ENCODE peak calls at places on chromosomes 4 and X, in four cellular contexts. M is HEK293T, H is GM12878, Q is K562. N is an unnamed sample.

GRCh38 chrX:132071260-132071659 is 48.2 kb downstream of the STK26 start:
- DNase-seq in H (no peak), Q (peak; percentile 14), M (peak; percentile 30), N (peak; percentile 1)

GRCh38 chr4:183831026-183831446 is 74.1 kb upstream of the STOX2 start:
- DNase-seq in M (no peak), H (no peak), Q (no peak), N (no peak)

GRCh38 chr4:125693233-125693632 is 378.5 kb downstream of the FAT4 start:
- DNase-seq in H (no peak), M (no peak), Q (no peak), N (no peak)

GRCh38 chr4:121177238-121178137 is 13.4 kb upstream of the TNIP3 start:
- DNase-seq in Q (no peak), H (no peak), M (no peak), N (no peak)

GRCh38 chr4:37749398-37749988 is 63.3 kb upstream of the RELL1 start:
- DNase-seq in H (no peak), M (no peak), Q (no peak), N (no peak)

GRCh38 chrX:9855536-9856320 is 69.5 kb downstream of the SHROOM2 start:
- DNase-seq in H (no peak), Q (no peak), M (no peak), N (no peak)

GRCh38 chr4:169931996-169932395 is 94.2 kb downstream of the MFAP3L start:
- DNase-seq in H (no peak), Q (no peak), M (peak; percentile 44), N (no peak)

GRCh38 chr4:111806331-111806730 is 338.9 kb upstream of the FAM241A start:
- DNase-seq in M (peak; percentile 59), H (no peak), Q (no peak), N (peak; percentile 21)

GRCh38 chr4:95107635-95108034 is 349.9 kb downstream of the BMPR1B start:
- DNase-seq in M (no peak), Q (no peak), H (no peak), N (peak; percentile 24)

GRCh38 chr4:98624642-98625041 is 33.8 kb downstream of the TSPAN5 start:
- DNase-seq in H (no peak), M (no peak), Q (no peak), N (no peak)

GRCh38 chr4:12041828-12042227 is 613.1 kb upstream of the HS3ST1 start:
- DNase-seq in H (no peak), M (peak; percentile 6), Q (no peak), N (no peak)
- TF ChIP-seq TARDBP in H (no peak), M (no peak), Q (no peak), N (no peak)

GRCh38 chr4:148091896-148092295 is 350.3 kb downstream of the NR3C2 start:
- DNase-seq in M (no peak), H (no peak), Q (no peak), N (no peak)

GRCh38 chr4:148090503-148091476 is 351.4 kb downstream of the NR3C2 start:
- DNase-seq in Q (no peak), H (no peak), M (no peak), N (no peak)

GRCh38 chr4:148089624-148090023 is 352.6 kb downstream of the NR3C2 start:
- DNase-seq in H (no peak), M (no peak), Q (no peak), N (no peak)

GRCh38 chr4:148092316-148093014 is 349.7 kb downstream of the NR3C2 start:
- DNase-seq in H (no peak), M (no peak), Q (no peak), N (no peak)

GRCh38 chr4:148090029-148090428 is 352.2 kb downstream of the NR3C2 start:
- DNase-seq in M (no peak), Q (no peak), H (no peak), N (no peak)
- TF ChIP-seq TARDBP in M (no peak), Q (no peak), H (no peak), N (no peak)

DNA sequence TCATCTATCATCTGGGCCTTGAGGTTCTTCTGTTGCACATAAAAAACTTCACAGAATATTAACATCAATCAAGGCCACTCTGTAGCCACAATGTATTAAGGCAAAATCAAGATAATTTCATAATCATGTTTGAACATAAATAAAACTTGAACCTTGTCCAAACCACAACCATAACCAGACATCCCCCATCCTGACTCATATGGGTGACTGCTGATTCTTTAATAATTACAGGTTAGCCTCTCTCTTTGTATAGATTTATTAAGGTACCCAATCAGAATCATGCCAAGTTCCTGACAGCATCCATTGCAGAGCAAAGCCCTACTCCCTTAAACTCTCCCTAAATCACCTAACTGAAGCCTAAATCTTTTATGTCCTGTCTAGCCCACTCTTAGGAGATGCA is 16.7 kb upstream of the AREG start:
- DNase-seq in Q (no peak), H (no peak), M (no peak), N (no peak)
- TF ChIP-seq TARDBP in Q (no peak), H (no peak), M (no peak), N (no peak)

DNA sequence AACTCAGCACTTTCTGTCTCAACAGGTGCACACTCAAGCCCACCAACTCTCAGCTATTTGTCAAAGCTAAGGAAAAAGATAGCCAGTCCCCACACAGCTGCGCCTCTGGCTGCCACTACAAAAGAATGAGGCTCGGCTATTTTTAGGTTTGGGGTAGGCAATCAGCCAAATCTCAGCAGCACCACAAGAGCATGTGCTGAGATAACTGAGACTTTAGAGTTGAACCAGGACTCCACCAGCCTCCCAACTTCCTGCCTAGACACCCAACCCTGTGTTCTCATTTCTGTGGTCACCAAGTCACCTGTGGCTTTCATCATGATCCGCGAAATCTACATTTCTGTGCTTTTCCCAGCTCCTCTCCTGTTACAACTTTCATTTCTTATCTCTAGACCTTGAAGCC is 28.0 kb downstream of the DMD start:
- DNase-seq in M (peak; percentile 7), Q (no peak), H (no peak), N (no peak)
- TF ChIP-seq TARDBP in M (no peak), Q (no peak), H (no peak), N (no peak)